ENCODE peak calls at places on chromosomes 16 and 17, in four cellular contexts. N, A, S and B are unnamed samples.

GRCh38 chr16:21717608-21718007 is 53.8 kb downstream of the OTOA start:
- DNase-seq in N (no peak), A (no peak), S (no peak), B (no peak)

GRCh38 chr17:79012563-79013134 is 3.1 kb upstream of the CANT1 start:
- DNase-seq in N (no peak), A (no peak), S (no peak), B (peak)

GRCh38 chr17:81644496-81644895 is 7.5 kb downstream of the TSPAN10 start:
- DNase-seq in N (no peak), A (no peak), S (no peak), B (no peak)

GRCh38 chr16:66714659-66715307 is 18.2 kb upstream of the CMTM4 start:
- DNase-seq in N (no peak), A (no peak), S (peak), B (no peak)

GRCh38 chr17:44363613-44364159 is at the start of gene FAM171A2:
- DNase-seq in N (peak), A (peak), S (no peak), B (peak)

GRCh38 chr17:76869209-76869877 is 1.1 kb downstream of the MGAT5B start:
- DNase-seq in N (no peak), A (no peak), S (no peak), B (no peak)

GRCh38 chr16:24844101-24845030 is 1.4 kb upstream of the SLC5A11 start:
- DNase-seq in N (no peak), A (peak), S (no peak), B (no peak)

GRCh38 chr17:28726396-28726911 is 421 bp upstream of the TLCD1 start:
- DNase-seq in N (no peak), A (peak), S (peak), B (no peak)

GRCh38 chr17:37547986-37548385 is 58.3 kb downstream of the DUSP14 start:
- DNase-seq in N (no peak), A (no peak), S (no peak), B (no peak)

DNA sequence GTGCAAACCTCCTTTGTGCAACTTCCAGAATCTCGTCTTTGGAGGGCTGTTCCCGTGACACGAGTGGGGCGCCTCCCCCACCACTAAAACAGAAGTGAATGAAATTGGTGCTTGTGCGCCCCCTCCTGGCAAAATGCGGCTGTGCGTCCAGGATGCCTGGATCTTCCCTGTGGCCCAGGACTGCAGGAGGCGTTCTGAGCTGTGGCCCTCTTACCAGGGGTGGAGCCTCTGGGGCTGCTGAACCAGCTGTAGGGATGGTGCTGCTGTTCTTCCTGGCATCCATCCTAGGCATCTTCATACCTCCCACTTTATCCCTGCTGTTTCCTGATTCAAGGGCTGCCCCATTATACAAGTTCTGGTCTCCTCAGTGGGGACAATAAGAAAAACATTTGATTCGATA is 18.5 kb upstream of the NAGLU start:
- DNase-seq in N (peak), A (peak), S (peak), B (peak)
- TF ChIP-seq EP300 in N (no peak), A (no peak), S (no peak), B (no peak)

GRCh38 chr17:2883544-2884203 is 87.4 kb downstream of the RAP1GAP2 start:
- DNase-seq in N (no peak), A (no peak), S (no peak), B (no peak)

GRCh38 chr17:2880050-2880449 is 83.8 kb downstream of the RAP1GAP2 start:
- DNase-seq in N (no peak), A (no peak), S (no peak), B (no peak)

GRCh38 chr17:2881295-2881694 is 85.1 kb downstream of the RAP1GAP2 start:
- DNase-seq in N (no peak), A (no peak), S (no peak), B (no peak)

GRCh38 chr17:2889256-2889655 is 93.0 kb downstream of the RAP1GAP2 start:
- DNase-seq in N (no peak), A (no peak), S (no peak), B (no peak)

GRCh38 chr17:2885751-2886150 is 89.5 kb downstream of the RAP1GAP2 start:
- DNase-seq in N (no peak), A (no peak), S (no peak), B (no peak)
- H3K27ac ChIP-seq in N (no peak), A (no peak), S (no peak), B (no peak)

DNA sequence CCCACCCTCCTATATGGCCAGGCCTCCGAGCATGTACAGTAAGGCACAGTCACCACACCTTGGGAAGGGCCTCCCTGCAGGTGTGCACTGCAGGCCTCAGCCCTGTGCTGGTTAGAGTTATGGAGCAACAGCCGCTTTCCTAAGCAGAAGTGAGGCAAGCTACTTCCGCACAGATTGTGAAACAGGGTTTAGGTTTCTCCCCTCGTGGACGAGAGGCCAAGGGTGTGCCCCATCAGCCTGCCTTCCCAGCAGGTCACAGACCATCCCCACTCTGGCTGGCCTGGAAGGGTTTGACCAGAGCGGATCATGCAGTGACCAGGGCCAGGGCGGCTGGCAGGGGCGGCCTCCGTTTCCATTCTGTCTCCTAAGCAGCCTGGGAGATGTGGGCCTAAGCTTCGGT is 4.7 kb downstream of the MSRB1 start:
- DNase-seq in N (no peak), A (no peak), S (no peak), B (no peak)
- TF ChIP-seq EP300 in N (no peak), A (no peak), S (no peak), B (no peak)

GRCh38 chr16:50284131-50284911 is 18.0 kb downstream of the ADCY7 start:
- DNase-seq in N (no peak), A (peak), S (no peak), B (no peak)
- H3K27ac ChIP-seq in N (no peak), A (peak), S (no peak), B (peak)

DNA sequence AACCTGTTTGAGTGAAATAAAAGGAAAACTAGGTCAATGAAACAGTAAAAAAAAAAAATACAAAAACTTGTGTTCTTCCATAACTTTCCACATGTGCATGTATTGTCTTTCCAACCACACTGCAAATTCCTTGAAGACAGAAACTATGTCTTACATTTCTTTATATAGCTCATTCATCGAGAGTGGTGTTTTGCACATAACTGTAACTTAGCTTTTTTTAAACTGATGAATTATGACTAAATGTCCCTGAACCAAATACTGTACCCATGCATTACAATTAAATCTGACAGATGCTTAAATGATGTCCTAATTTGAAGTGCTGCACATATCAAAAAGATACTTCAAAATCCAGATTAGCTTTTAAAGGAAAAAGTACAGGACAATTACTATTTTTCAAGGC is 50.1 kb downstream of the BRIP1 start:
- DNase-seq in N (no peak), A (no peak), S (no peak), B (no peak)
- TF ChIP-seq EP300 in N (no peak), A (no peak), S (no peak), B (no peak)

GRCh38 chr16:1040346-1040745 is 32.2 kb upstream of the SSTR5 start:
- DNase-seq in N (no peak), A (no peak), S (no peak), B (no peak)
- H3K27ac ChIP-seq in N (no peak), A (no peak), S (no peak), B (no peak)

GRCh38 chr17:27647755-27648154 is 16.8 kb downstream of the LGALS9 start:
- DNase-seq in N (no peak), A (peak), S (no peak), B (no peak)
- TF ChIP-seq EP300 in N (no peak), A (no peak), S (no peak), B (no peak)

DNA sequence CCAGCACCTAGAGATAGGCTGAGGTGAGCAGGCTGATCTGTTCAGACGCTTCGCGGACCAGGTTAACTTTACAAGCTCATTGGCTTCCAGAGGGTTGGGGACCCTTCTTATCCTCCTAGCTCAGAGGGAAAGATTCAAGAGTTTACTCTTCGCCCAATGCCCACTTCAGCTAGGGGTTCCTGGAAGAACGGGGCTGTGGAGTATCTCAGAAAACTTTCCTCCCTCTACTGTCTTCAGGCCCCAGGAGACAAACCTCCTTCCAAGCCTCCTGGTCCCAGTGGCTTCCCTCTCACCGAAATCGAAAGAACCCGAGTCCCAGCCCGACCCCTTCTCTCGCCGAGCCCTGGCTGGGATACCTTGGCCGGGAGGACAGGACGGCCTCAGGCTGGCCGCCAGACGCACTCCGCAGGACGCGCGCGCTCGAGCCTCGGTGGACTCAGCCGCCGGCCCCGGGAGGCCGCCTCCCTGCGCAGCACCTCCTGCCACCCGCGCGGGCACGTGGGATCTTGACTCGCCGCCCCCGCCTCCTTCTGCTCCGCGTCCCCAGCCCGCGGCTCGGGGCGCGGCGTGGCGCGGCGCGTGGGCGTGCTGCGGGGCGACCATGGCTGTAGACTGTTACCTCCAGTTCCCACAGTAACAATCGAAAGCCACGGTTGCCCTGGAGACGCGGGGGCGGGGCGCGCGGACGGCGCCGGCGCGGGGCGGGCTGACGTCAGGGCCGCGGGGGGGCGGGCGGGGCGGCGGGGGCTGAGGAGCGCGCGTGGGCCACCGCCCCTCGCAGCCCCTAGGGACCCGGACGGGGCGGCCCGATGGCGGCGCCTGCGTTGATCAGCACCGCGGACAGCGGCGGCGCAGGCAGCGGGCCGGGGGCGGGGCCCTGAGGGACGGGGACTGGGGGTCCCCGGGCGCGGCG is 5.3 kb upstream of the HIC1 start:
- DNase-seq in N (peak), A (peak), S (peak), B (peak)
- H3K27ac ChIP-seq in N (peak), A (peak), S (peak), B (peak)